ENCODE peak calls at places on chromosomes 12 and 14, in nine cellular contexts. C is right lobe of liver; A is CD8-positive, alpha-beta T cell; G is body of pancreas; Z is psoas muscle; L is endodermal cell; Y is sigmoid colon; N is thyroid gland; U is neuronal stem cell. I is an unnamed sample. For H3K9me3, the result is how much of the 10 kb centered on the place peaks cover.

GRCh38 chr14:32078030-32078793 is 1.1 kb downstream of the ARHGAP5 start:
- DNase-seq in C (no peak), A (no peak), G (peak), Z (no peak), L (no peak), Y (peak), N (peak), U (no peak), I (peak)

GRCh38 chr12:98985156-98985555 is 340.1 kb downstream of the APAF1 start:
- DNase-seq in C (no peak), A (no peak), G (no peak), Z (no peak), L (no peak), Y (no peak), N (no peak), U (no peak), I (no peak)

GRCh38 chr12:13973981-13974380 is 7.4 kb downstream of the GRIN2B start:
- DNase-seq in C (no peak), A (no peak), G (peak), Z (no peak), L (no peak), Y (no peak), N (no peak), U (no peak), I (no peak)

GRCh38 chr14:89485264-89485663 is 68.2 kb upstream of the FOXN3 start:
- DNase-seq in C (no peak), A (no peak), G (no peak), Z (no peak), L (no peak), Y (no peak), N (no peak), U (no peak), I (no peak)

GRCh38 chr12:123952037-123952436 is 20.6 kb downstream of the CCDC92 start:
- DNase-seq in C (no peak), A (no peak), G (no peak), Z (no peak), L (no peak), Y (no peak), N (no peak), U (no peak), I (no peak)

GRCh38 chr14:76780875-76781647 is 19.8 kb downstream of the VASH1 start:
- DNase-seq in C (no peak), A (no peak), G (peak), Z (no peak), L (peak), Y (peak), N (no peak), U (no peak), I (no peak)

GRCh38 chr14:60622920-60623263 is 26.4 kb downstream of the SIX1 start:
- DNase-seq in C (no peak), A (no peak), G (no peak), Z (no peak), L (no peak), Y (no peak), N (no peak), U (no peak), I (no peak)

GRCh38 chr12:6646276-6647082 is 753 bp downstream of the ACRBP start:
- DNase-seq in C (no peak), A (no peak), G (no peak), Z (no peak), L (peak), Y (peak), N (peak), U (no peak), I (no peak)

GRCh38 chr14:23401331-23401730 is 6.7 kb downstream of the MYH6 start:
- DNase-seq in C (no peak), A (no peak), G (no peak), Z (peak), L (no peak), Y (no peak), N (no peak), U (no peak), I (no peak)

GRCh38 chr12:5379737-5380496 is 52.0 kb upstream of the NTF3 start:
- DNase-seq in C (no peak), A (no peak), G (no peak), Z (peak), L (peak), Y (no peak), N (no peak), U (no peak), I (no peak)

GRCh38 chr12:49342914-49343731 is 3.6 kb upstream of the DNAJC22 start:
- DNase-seq in C (no peak), A (no peak), G (no peak), Z (no peak), L (no peak), Y (peak), N (no peak), U (no peak), I (no peak)

GRCh38 chr12:25458047-25458552 is 95.0 kb downstream of the LMNTD1 start:
- DNase-seq in C (no peak), A (no peak), G (peak), Z (no peak), L (no peak), Y (no peak), N (no peak), U (no peak), I (no peak)

GRCh38 chr12:3040026-3040656 is 37.0 kb upstream of the TSPAN9 start:
- DNase-seq in C (no peak), A (no peak), G (no peak), Z (no peak), L (no peak), Y (no peak), N (no peak), U (no peak), I (no peak)

GRCh38 chr12:47856721-47857575 is 37.2 kb upstream of the HDAC7 start:
- DNase-seq in C (no peak), A (no peak), G (no peak), Z (no peak), L (peak), Y (peak), N (no peak), U (no peak), I (no peak)

GRCh38 chr12:52268212-52268611 is 6.2 kb upstream of the KRT86 start:
- DNase-seq in C (no peak), A (no peak), G (no peak), Z (no peak), L (peak), Y (peak), N (no peak), U (no peak), I (no peak)

GRCh38 chr14:21965042-21965441 is 291.4 kb upstream of the OR4E1 start:
- DNase-seq in C (no peak), A (peak), G (no peak), Z (no peak), L (no peak), Y (no peak), N (no peak), U (no peak), I (no peak)

GRCh38 chr14:75254381-75254821 is 24.2 kb upstream of the FOS start:
- DNase-seq in C (peak), A (no peak), G (peak), Z (peak), L (no peak), Y (no peak), N (peak), U (no peak), I (no peak)

GRCh38 chr12:121796855-121797751 is 3.6 kb upstream of the RHOF start:
- DNase-seq in C (peak), A (no peak), G (peak), Z (peak), L (peak), Y (peak), N (peak), U (peak), I (no peak)

GRCh38 chr12:109736552-109737108 is 23.0 kb downstream of the FAM222A start:
- DNase-seq in C (peak), A (no peak), G (peak), Z (peak), L (peak), Y (peak), N (no peak), U (peak), I (peak)

GRCh38 chr14:34596891-34597290 is 33.1 kb downstream of the SNX6 start:
- DNase-seq in C (no peak), A (no peak), G (no peak), Z (no peak), L (no peak), Y (peak), N (no peak), U (no peak), I (no peak)

GRCh38 chr12:113048716-113049127 is 7.8 kb upstream of the DTX1 start:
- DNase-seq in C (no peak), A (peak), G (peak), Z (peak), L (peak), Y (no peak), N (peak), U (peak), I (no peak)

GRCh38 chr12:2582631-2583616 is 211.8 kb upstream of the FKBP4 start:
- DNase-seq in C (peak), A (peak), G (peak), Z (peak), L (peak), Y (peak), N (peak), U (peak), I (peak)

GRCh38 chr12:32051511-32052299 is 54.9 kb upstream of the BICD1 start:
- DNase-seq in C (no peak), A (no peak), G (no peak), Z (no peak), L (no peak), Y (no peak), N (no peak), U (no peak), I (no peak)

GRCh38 chr12:114684098-114684869 is at the start of gene TBX3:
- DNase-seq in C (peak), A (no peak), G (peak), Z (peak), L (peak), Y (peak), N (peak), U (peak), I (no peak)

GRCh38 chr12:64701283-64701682 is 57.9 kb downstream of the GNS start:
- DNase-seq in C (no peak), A (no peak), G (no peak), Z (no peak), L (no peak), Y (no peak), N (no peak), U (no peak), I (no peak)

GRCh38 chr12:64707362-64707761 is 51.8 kb downstream of the GNS start:
- DNase-seq in C (no peak), A (no peak), G (no peak), Z (no peak), L (no peak), Y (no peak), N (no peak), U (no peak), I (no peak)

GRCh38 chr12:64706366-64706765 is 52.8 kb downstream of the GNS start:
- DNase-seq in C (no peak), A (no peak), G (no peak), Z (no peak), L (no peak), Y (no peak), N (no peak), U (no peak), I (no peak)

GRCh38 chr12:64709429-64709828 is 49.8 kb downstream of the GNS start:
- DNase-seq in C (no peak), A (no peak), G (no peak), Z (no peak), L (no peak), Y (no peak), N (no peak), U (no peak), I (no peak)

GRCh38 chr12:64706831-64707230 is 52.4 kb downstream of the GNS start:
- DNase-seq in C (no peak), A (no peak), G (no peak), Z (no peak), L (no peak), Y (no peak), N (no peak), U (no peak), I (no peak)
- H3K9me3 ChIP-seq in C (under half), A (under half), G (under half), Z (under half), L (under half), Y (under half), N (under half), U (under half), I (under half)

DNA sequence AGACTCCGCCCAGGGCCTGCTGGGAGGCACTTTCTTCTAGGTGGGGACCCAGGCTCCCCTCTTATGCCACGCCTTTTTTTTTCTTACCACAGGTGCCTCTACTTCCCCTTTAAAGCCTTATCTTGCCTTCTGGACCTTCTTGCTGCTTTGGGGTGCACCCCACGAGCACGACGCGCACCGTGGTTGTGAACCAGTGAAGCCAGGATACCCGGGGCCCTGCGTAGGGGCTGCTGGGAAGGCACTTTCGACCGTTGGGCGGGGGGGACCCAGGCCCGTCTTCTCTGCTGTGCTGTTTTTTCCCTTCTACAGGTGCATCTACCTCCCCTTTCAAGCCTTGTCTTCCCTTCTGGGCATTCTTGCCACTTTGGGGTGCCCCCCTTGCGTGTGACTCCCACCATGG is 305.4 kb downstream of the ALG10 start:
- DNase-seq in C (no peak), A (no peak), G (no peak), Z (no peak), L (no peak), Y (no peak), N (no peak), U (no peak), I (no peak)
- H3K9me3 ChIP-seq in C (under half), A (under half), G (under half), Z (under half), L (half or more), Y (under half), N (under half), U (under half), I (under half)

DNA sequence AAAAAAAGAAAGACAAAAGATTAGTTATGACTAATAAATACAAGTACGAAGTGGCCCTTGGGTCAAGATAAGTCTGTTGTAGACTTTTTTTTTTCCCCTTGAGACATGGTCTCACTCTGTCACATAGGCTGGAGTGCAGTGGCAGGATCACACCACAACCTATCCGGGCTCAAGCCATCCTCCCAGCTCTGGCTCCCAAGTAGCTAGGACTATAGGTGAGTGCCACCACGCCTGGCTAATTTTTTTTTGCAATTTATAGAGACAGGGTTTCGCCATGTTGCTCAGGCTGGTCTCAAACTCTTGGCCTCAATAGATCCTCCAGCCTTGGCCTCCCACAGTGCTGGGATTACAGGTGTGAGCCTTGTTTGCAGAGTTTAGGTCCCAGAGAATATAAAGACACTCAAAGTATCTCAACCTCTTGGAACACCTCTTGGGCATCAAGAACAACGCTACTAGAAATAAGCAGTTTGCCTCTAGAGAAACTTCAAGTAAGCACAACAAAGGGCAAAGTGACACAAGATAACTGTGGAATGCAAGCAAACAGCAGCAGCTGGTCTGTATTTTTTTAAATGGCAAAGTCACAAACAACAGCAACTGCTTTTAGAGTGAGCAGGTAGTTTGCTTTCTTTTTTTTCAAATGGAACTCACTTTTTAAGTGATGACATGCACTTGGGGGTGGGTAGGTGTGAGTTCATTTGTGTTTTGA is 3.9 kb upstream of the MDM2 start:
- DNase-seq in C (no peak), A (no peak), G (no peak), Z (no peak), L (peak), Y (no peak), N (no peak), U (no peak), I (no peak)
- H3K9me3 ChIP-seq in C (under half), A (under half), G (under half), Z (under half), L (under half), Y (under half), N (under half), U (under half), I (under half)

GRCh38 chr12:66166561-66166960 is 3.2 kb downstream of the TMBIM4 start:
- DNase-seq in C (no peak), A (no peak), G (no peak), Z (no peak), L (no peak), Y (no peak), N (no peak), U (no peak), I (no peak)

GRCh38 chr12:66165141-66165540 is 4.7 kb downstream of the TMBIM4 start:
- DNase-seq in C (no peak), A (no peak), G (no peak), Z (no peak), L (no peak), Y (no peak), N (no peak), U (no peak), I (no peak)

GRCh38 chr12:66170606-66171005 is 810 bp upstream of the TMBIM4 start:
- DNase-seq in C (no peak), A (no peak), G (no peak), Z (no peak), L (no peak), Y (no peak), N (no peak), U (no peak), I (no peak)

GRCh38 chr12:66169221-66170170 is at the start of gene TMBIM4:
- DNase-seq in C (peak), A (peak), G (peak), Z (peak), L (peak), Y (peak), N (peak), U (peak), I (peak)

GRCh38 chr12:66168410-66168809 is 1.4 kb downstream of the TMBIM4 start:
- DNase-seq in C (no peak), A (no peak), G (no peak), Z (no peak), L (no peak), Y (no peak), N (no peak), U (no peak), I (no peak)
- H3K9me3 ChIP-seq in C (under half), A (under half), G (under half), Z (under half), L (under half), Y (under half), N (under half), U (under half), I (under half)

GRCh38 chr12:133083345-133083744 is 2.6 kb downstream of the ZNF140 start:
- DNase-seq in C (no peak), A (no peak), G (no peak), Z (no peak), L (no peak), Y (no peak), N (no peak), U (no peak), I (no peak)
- H3K9me3 ChIP-seq in C (under half), A (half or more), G (under half), Z (half or more), L (half or more), Y (half or more), N (under half), U (half or more), I (under half)

DNA sequence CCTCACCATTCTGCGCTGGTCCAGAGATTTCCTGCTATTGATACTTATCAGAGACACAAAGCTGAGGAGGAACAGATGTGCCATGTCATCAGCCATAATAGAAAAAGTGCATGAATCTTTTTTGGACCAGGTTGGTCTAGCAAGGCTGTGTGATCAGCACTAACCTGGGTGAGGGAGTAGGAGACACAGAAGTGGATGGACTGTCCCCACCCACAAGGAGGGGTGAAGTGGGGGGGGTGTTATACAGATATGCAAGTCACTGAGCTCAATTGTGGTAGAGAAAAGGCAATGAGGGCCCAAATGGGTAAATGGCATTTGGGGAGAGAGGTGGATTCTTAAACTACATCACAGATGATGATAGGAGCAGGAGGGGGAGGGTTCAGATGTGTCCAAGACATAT is 123.0 kb downstream of the SAMD4A start:
- DNase-seq in C (no peak), A (no peak), G (no peak), Z (no peak), L (no peak), Y (no peak), N (no peak), U (no peak), I (no peak)
- H3K9me3 ChIP-seq in C (under half), A (under half), G (under half), Z (under half), L (under half), Y (under half), N (under half), U (under half), I (under half)

GRCh38 chr12:73266206-73266605 is 994.0 kb downstream of the TRHDE start:
- DNase-seq in C (no peak), A (no peak), G (no peak), Z (no peak), L (peak), Y (no peak), N (no peak), U (no peak), I (no peak)
- H3K9me3 ChIP-seq in C (under half), A (under half), G (under half), Z (under half), L (under half), Y (under half), N (under half), U (under half), I (under half)

GRCh38 chr12:56867216-56867615 is 67.0 kb downstream of the SDR9C7 start:
- DNase-seq in C (no peak), A (no peak), G (no peak), Z (no peak), L (no peak), Y (no peak), N (no peak), U (no peak), I (no peak)

GRCh38 chr12:56866493-56866892 is 67.7 kb downstream of the SDR9C7 start:
- DNase-seq in C (no peak), A (no peak), G (no peak), Z (no peak), L (no peak), Y (no peak), N (no peak), U (no peak), I (no peak)

GRCh38 chr12:56863789-56864188 is 70.4 kb downstream of the SDR9C7 start:
- DNase-seq in C (no peak), A (no peak), G (no peak), Z (no peak), L (no peak), Y (no peak), N (no peak), U (no peak), I (no peak)

GRCh38 chr12:56862264-56862663 is 71.9 kb downstream of the SDR9C7 start:
- DNase-seq in C (no peak), A (no peak), G (no peak), Z (no peak), L (no peak), Y (no peak), N (no peak), U (no peak), I (no peak)

GRCh38 chr12:56864318-56864717 is 69.9 kb downstream of the SDR9C7 start:
- DNase-seq in C (no peak), A (no peak), G (no peak), Z (no peak), L (no peak), Y (no peak), N (no peak), U (no peak), I (no peak)
- H3K9me3 ChIP-seq in C (under half), A (under half), G (under half), Z (under half), L (half or more), Y (under half), N (under half), U (under half), I (under half)

GRCh38 chr14:20019257-20019865 is at the start of gene OR4K14:
- DNase-seq in C (no peak), A (no peak), G (no peak), Z (no peak), L (no peak), Y (no peak), N (no peak), U (no peak), I (no peak)
- H3K9me3 ChIP-seq in C (under half), A (under half), G (under half), Z (under half), L (half or more), Y (under half), N (under half), U (under half), I (under half)

I was measured in T-helper 17 cell.